ENCODE peak calls at places on chromosomes 13 and 19, in five cellular contexts. N is stimulated activated CD4-positive, alpha-beta T cell treated with anti-CD3 and anti-CD28 coated beads, Interleukin-2, amount 100 ng/mL, for 48 hours; B is fibroblast of the conjunctiva; Z is T-helper 9 cell; Q is mammary epithelial cell. L is an unnamed sample.

GRCh38 chr13:71813187-71813586 is 53.8 kb downstream of the DACH1 start:
- DNase-seq in N (no peak), B (no peak), Z (no peak), Q (no peak), L (no peak)

GRCh38 chr19:29956855-29957254 is 14.8 kb downstream of the URI1 start:
- DNase-seq in N (no peak), B (no peak), Z (no peak), Q (no peak), L (no peak)

GRCh38 chr13:80524447-80525215 is 183.7 kb upstream of the SPRY2 start:
- DNase-seq in N (no peak), B (peak), Z (no peak), Q (no peak), L (no peak)

GRCh38 chr19:21751379-21751778 is 16.0 kb downstream of the ZNF100 start:
- DNase-seq in N (no peak), B (no peak), Z (no peak), Q (no peak), L (no peak)

GRCh38 chr19:18978616-18979015 is 37.6 kb upstream of the HOMER3 start:
- DNase-seq in N (no peak), B (no peak), Z (no peak), Q (no peak), L (no peak)

GRCh38 chr13:113803409-113804016 is 44.5 kb downstream of the TMEM255B start:
- DNase-seq in N (no peak), B (no peak), Z (no peak), Q (no peak), L (no peak)

GRCh38 chr13:76730220-76730619 is 156.0 kb downstream of the KCTD12 start:
- DNase-seq in N (no peak), B (no peak), Z (no peak), Q (no peak), L (no peak)

GRCh38 chr19:39941615-39942507 is 7.4 kb upstream of the FCGBP start:
- DNase-seq in N (peak), B (no peak), Z (peak), Q (peak), L (no peak)

GRCh38 chr13:94454906-94455305 is 24.6 kb downstream of the DCT start:
- DNase-seq in N (no peak), B (no peak), Z (no peak), Q (peak), L (no peak)

GRCh38 chr13:28219408-28220099 is 81.2 kb downstream of the PAN3 start:
- DNase-seq in N (no peak), B (no peak), Z (no peak), Q (no peak), L (no peak)

GRCh38 chr13:109654341-109655205 is 131.8 kb downstream of the IRS2 start:
- DNase-seq in N (no peak), B (peak), Z (no peak), Q (no peak), L (no peak)

GRCh38 chr13:44368599-44369368 is 4.8 kb upstream of the SERP2 start:
- DNase-seq in N (no peak), B (no peak), Z (no peak), Q (no peak), L (no peak)

GRCh38 chr19:3004522-3004921 is 24.6 kb downstream of the TLE2 start:
- DNase-seq in N (no peak), B (no peak), Z (no peak), Q (no peak), L (no peak)

GRCh38 chr13:106159295-106160195 is 375.9 kb downstream of the EFNB2 start:
- DNase-seq in N (no peak), B (no peak), Z (no peak), Q (no peak), L (no peak)

GRCh38 chr19:49272204-49272603 is 52.8 kb downstream of the SLC6A16 start:
- DNase-seq in N (no peak), B (no peak), Z (no peak), Q (peak), L (no peak)

GRCh38 chr13:40350283-40350992 is 316.0 kb downstream of the FOXO1 start:
- DNase-seq in N (no peak), B (no peak), Z (no peak), Q (no peak), L (no peak)

GRCh38 chr19:12868540-12869112 is 12.6 kb downstream of the DNASE2 start:
- DNase-seq in N (no peak), B (no peak), Z (no peak), Q (no peak), L (no peak)

GRCh38 chr13:103356226-103356864 is 290.1 kb upstream of the SLC10A2 start:
- DNase-seq in N (no peak), B (no peak), Z (no peak), Q (no peak), L (no peak)

GRCh38 chr13:108496364-108497215 is 132.8 kb upstream of the MYO16 start:
- DNase-seq in N (no peak), B (no peak), Z (no peak), Q (no peak), L (no peak)

GRCh38 chr13:98916403-98916802 is 61.5 kb downstream of the DOCK9 start:
- DNase-seq in N (no peak), B (no peak), Z (no peak), Q (no peak), L (no peak)

GRCh38 chr19:5823579-5824281 is 15.8 kb downstream of the FUT6 start:
- DNase-seq in N (no peak), B (no peak), Z (no peak), Q (no peak), L (no peak)

GRCh38 chr19:16702123-16702522 is 17.5 kb upstream of the NWD1 start:
- DNase-seq in N (no peak), B (no peak), Z (no peak), Q (peak), L (no peak)

GRCh38 chr19:40778865-40779284 is 828 bp downstream of the RAB4B start:
- DNase-seq in N (no peak), B (no peak), Z (no peak), Q (no peak), L (no peak)

GRCh38 chr13:48319458-48320395 is 16.2 kb downstream of the RB1 start:
- DNase-seq in N (no peak), B (no peak), Z (no peak), Q (no peak), L (no peak)

GRCh38 chr19:6475321-6476108 is 6.1 kb downstream of the DENND1C start:
- DNase-seq in N (no peak), B (no peak), Z (no peak), Q (no peak), L (no peak)

GRCh38 chr13:50840327-50840726 is 3.2 kb downstream of the DLEU7 start:
- DNase-seq in N (no peak), B (no peak), Z (no peak), Q (no peak), L (no peak)

GRCh38 chr13:40589285-40590109 is 76.9 kb downstream of the FOXO1 start:
- DNase-seq in N (no peak), B (peak), Z (no peak), Q (peak), L (no peak)

GRCh38 chr19:44512326-44513298 is 12.3 kb upstream of the ZNF180 start:
- DNase-seq in N (peak), B (no peak), Z (no peak), Q (peak), L (no peak)

GRCh38 chr13:42615691-42616090 is 41.7 kb downstream of the TNFSF11 start:
- DNase-seq in N (no peak), B (peak), Z (no peak), Q (peak), L (no peak)

GRCh38 chr13:42883771-42884170 is 102.4 kb downstream of the FAM216B start:
- DNase-seq in N (no peak), B (no peak), Z (no peak), Q (peak), L (no peak)

GRCh38 chr19:42426643-42427042 is 545 bp downstream of the LIPE start:
- DNase-seq in N (no peak), B (no peak), Z (no peak), Q (no peak), L (no peak)

GRCh38 chr19:3670258-3670795 is 29.9 kb downstream of the PIP5K1C start:
- DNase-seq in N (no peak), B (peak), Z (no peak), Q (no peak), L (peak)

GRCh38 chr13:23509781-23510543 is 60.2 kb upstream of the TNFRSF19 start:
- DNase-seq in N (no peak), B (no peak), Z (no peak), Q (peak), L (no peak)

GRCh38 chr19:47615714-47616113 is 6.8 kb downstream of the BICRA start:
- DNase-seq in N (no peak), B (no peak), Z (no peak), Q (no peak), L (no peak)

GRCh38 chr19:51681286-51681956 is 11.7 kb upstream of the SPACA6 start:
- DNase-seq in N (no peak), B (no peak), Z (no peak), Q (no peak), L (no peak)

GRCh38 chr13:77980592-77980991 is 62.0 kb upstream of the EDNRB start:
- DNase-seq in N (no peak), B (peak), Z (no peak), Q (peak), L (peak)

GRCh38 chr13:33676045-33676699 is 141.8 kb upstream of the RFC3 start:
- DNase-seq in N (no peak), B (no peak), Z (no peak), Q (no peak), L (no peak)

GRCh38 chr13:95176611-95177259 is 124.5 kb downstream of the ABCC4 start:
- DNase-seq in N (no peak), B (no peak), Z (no peak), Q (no peak), L (no peak)